ENCODE peak calls at places on chromosomes 16 and 17, in eight cellular contexts. L is coronary artery, T is A549, G is psoas muscle, I is GM23248, N is lower lobe of right lung, E is ovary, C is uterus. X is an unnamed sample.

GRCh38 chr16:84585886-84586285 is 32.0 kb downstream of the COTL1 start:
- DNase-seq in L (no peak), T (peak; percentile 40), G (no peak), I (no peak), N (no peak), E (no peak), C (no peak), X (no peak)

GRCh38 chr17:50274142-50274944 is at the start of gene TMEM92:
- DNase-seq in L (no peak), T (peak; percentile 86), G (no peak), I (peak; percentile 45), N (peak; percentile 82), E (no peak), C (peak; percentile 65), X (no peak)

GRCh38 chr16:58578642-58579041 is 51.0 kb downstream of the CNOT1 start:
- DNase-seq in L (no peak), T (no peak), G (no peak), I (no peak), N (no peak), E (no peak), C (no peak), X (no peak)

GRCh38 chr16:5604770-5605169 is 507.2 kb upstream of the EEF2KMT start:
- DNase-seq in L (no peak), T (peak; percentile 18), G (no peak), I (no peak), N (no peak), E (no peak), C (no peak), X (no peak)

GRCh38 chr16:83887088-83887487 is 11.8 kb upstream of the MLYCD start:
- DNase-seq in L (no peak), T (peak; percentile 46), G (no peak), I (peak; percentile 61), N (no peak), E (no peak), C (no peak), X (no peak)

GRCh38 chr16:84495506-84495905 is 9.0 kb downstream of the MEAK7 start:
- DNase-seq in L (peak; percentile 24), T (no peak), G (no peak), I (no peak), N (no peak), E (no peak), C (no peak), X (no peak)

GRCh38 chr17:32625971-32626370 is 139.2 kb downstream of the CDK5R1 start:
- DNase-seq in L (no peak), T (no peak), G (no peak), I (no peak), N (no peak), E (no peak), C (no peak), X (no peak)

GRCh38 chr17:63961355-63962207 is 11.1 kb downstream of the SCN4A start:
- DNase-seq in L (peak; percentile 85), T (peak; percentile 83), G (peak; percentile 83), I (peak; percentile 85), N (peak; percentile 73), E (peak; percentile 78), C (peak; percentile 44), X (no peak)

GRCh38 chr16:84449156-84450140 is 55.0 kb downstream of the MEAK7 start:
- DNase-seq in L (peak; percentile 57), T (no peak), G (no peak), I (no peak), N (peak; percentile 55), E (no peak), C (no peak), X (no peak)

GRCh38 chr17:51540151-51540550 is 279.8 kb downstream of the UTP18 start:
- DNase-seq in L (no peak), T (no peak), G (no peak), I (no peak), N (no peak), E (no peak), C (no peak), X (no peak)

GRCh38 chr17:82246365-82247174 is 17.7 kb downstream of the SLC16A3 start:
- DNase-seq in L (peak; percentile 74), T (peak; percentile 92), G (peak; percentile 69), I (peak; percentile 83), N (peak; percentile 45), E (peak; percentile 67), C (peak; percentile 57), X (no peak)

GRCh38 chr17:61799812-61800484 is 63.4 kb downstream of the BRIP1 start:
- DNase-seq in L (no peak), T (no peak), G (no peak), I (no peak), N (no peak), E (no peak), C (no peak), X (no peak)

GRCh38 chr16:56451753-56452689 is 667 bp downstream of the OGFOD1 start:
- DNase-seq in L (peak; percentile 80), T (peak; percentile 35), G (peak; percentile 38), I (peak; percentile 82), N (no peak), E (no peak), C (no peak), X (peak; percentile 13)

GRCh38 chr17:65657251-65657828 is 95.9 kb upstream of the AXIN2 start:
- DNase-seq in L (no peak), T (no peak), G (no peak), I (no peak), N (no peak), E (no peak), C (no peak), X (no peak)

GRCh38 chr17:43579570-43580140 is 33.5 kb upstream of the ETV4 start:
- DNase-seq in L (no peak), T (peak; percentile 43), G (no peak), I (peak; percentile 83), N (no peak), E (no peak), C (no peak), X (no peak)

GRCh38 chr17:4497101-4497824 is 1.4 kb upstream of the SPNS2 start:
- DNase-seq in L (no peak), T (peak; percentile 40), G (no peak), I (peak; percentile 42), N (no peak), E (no peak), C (no peak), X (peak; percentile 88)

GRCh38 chr17:10226930-10227695 is 28.7 kb upstream of the GAS7 start:
- DNase-seq in L (no peak), T (peak; percentile 57), G (no peak), I (peak; percentile 48), N (peak; percentile 67), E (no peak), C (peak; percentile 24), X (no peak)

GRCh38 chr16:68285683-68286082 is 21.4 kb downstream of the SLC7A6 start:
- DNase-seq in L (no peak), T (no peak), G (no peak), I (no peak), N (no peak), E (no peak), C (no peak), X (no peak)

GRCh38 chr16:68284847-68285246 is 20.5 kb downstream of the SLC7A6 start:
- DNase-seq in L (no peak), T (no peak), G (no peak), I (no peak), N (no peak), E (no peak), C (no peak), X (no peak)

GRCh38 chr16:68283346-68283745 is 19.0 kb downstream of the SLC7A6 start:
- DNase-seq in L (no peak), T (no peak), G (no peak), I (no peak), N (no peak), E (no peak), C (no peak), X (no peak)

GRCh38 chr16:68282064-68282452 is 17.7 kb downstream of the SLC7A6 start:
- DNase-seq in L (no peak), T (no peak), G (no peak), I (no peak), N (no peak), E (no peak), C (no peak), X (no peak)

DNA sequence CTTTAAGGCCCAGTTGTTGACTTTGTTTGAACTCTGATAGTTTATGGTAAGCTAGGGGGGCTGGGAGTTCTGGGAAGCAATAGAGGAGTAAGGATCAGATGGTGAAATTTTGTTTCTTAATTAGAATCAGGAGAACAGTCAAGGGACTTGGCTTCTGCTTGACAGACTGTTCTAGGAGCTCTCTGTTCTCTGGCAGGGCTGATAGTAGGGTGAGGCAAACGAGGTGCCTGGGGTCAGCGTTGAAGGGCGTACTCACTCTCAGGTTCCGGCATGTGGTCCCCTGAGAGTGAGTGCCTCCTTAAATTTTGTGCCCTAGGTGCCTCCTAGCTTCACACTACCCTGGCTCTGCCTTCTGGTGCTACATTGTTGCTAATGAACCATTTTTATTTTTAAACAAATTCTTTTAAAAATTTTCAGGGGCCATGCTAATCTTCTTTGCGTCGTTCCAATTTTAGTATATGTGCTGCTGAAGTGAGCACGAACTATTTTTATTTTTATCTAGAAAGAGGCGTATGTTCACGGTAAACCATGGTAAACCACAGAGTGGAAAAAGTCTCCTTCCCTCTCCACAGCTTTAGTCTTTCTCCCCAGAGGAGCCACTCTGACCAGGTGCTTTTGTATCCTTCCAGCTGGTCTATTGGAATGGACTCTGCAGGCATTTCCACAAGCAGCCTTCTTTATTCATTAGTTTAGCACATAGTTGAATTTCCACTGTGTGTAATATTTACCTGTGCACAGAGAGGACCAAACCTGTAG is 19.7 kb downstream of the SLC7A6 start:
- DNase-seq in L (no peak), T (no peak), G (peak; percentile 56), I (no peak), N (no peak), E (no peak), C (no peak), X (no peak)
- H3K4me3 ChIP-seq in L (no peak overlapping the region), T (no peak overlapping the region), G (peak overlapping the region; percentile 41), I (no peak overlapping the region), N (no peak overlapping the region), E (no peak overlapping the region), C (no peak overlapping the region), X (no peak overlapping the region)

DNA sequence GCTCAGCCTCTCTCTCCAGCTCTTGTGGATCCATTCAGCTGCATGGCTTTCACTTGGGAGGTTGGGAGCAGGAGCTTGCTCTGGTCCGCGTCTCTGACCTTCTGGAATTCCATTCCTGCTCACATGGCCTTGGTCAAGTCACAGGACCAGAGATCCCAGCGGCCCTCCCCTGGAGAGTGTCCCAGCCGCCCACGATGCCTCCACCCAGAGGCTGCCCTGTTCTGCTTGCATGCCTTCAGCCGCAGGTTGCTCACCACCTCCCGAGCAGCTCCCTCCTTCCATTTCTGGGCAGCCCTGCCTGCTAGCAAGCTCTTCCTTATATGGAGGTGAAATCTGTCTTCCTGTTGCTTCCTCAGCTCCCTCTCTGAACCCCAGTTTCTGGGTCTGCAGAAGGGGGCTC is 32.6 kb downstream of the RAI1 start:
- DNase-seq in L (no peak), T (no peak), G (no peak), I (peak; percentile 88), N (peak; percentile 66), E (no peak), C (no peak), X (peak; percentile 76)
- H3K4me3 ChIP-seq in L (peak overlapping the region; percentile 3), T (no peak overlapping the region), G (no peak overlapping the region), I (no peak overlapping the region), N (no peak overlapping the region), E (peak overlapping the region; percentile 3), C (no peak overlapping the region), X (no peak overlapping the region)

GRCh38 chr17:56489980-56490379 is 103.5 kb upstream of the NOG start:
- DNase-seq in L (no peak), T (no peak), G (no peak), I (no peak), N (no peak), E (no peak), C (no peak), X (no peak)
- H3K4me3 ChIP-seq in L (no peak overlapping the region), T (no peak overlapping the region), G (no peak overlapping the region), I (no peak overlapping the region), N (no peak overlapping the region), E (no peak overlapping the region), C (no peak overlapping the region), X (no peak overlapping the region)

GRCh38 chr16:1610071-1610840 is 1.6 kb downstream of the IFT140 start:
- DNase-seq in L (peak; percentile 92), T (peak; percentile 81), G (peak; percentile 91), I (peak; percentile 96), N (peak; percentile 91), E (peak; percentile 90), C (peak; percentile 85), X (peak; percentile 37)
- H3K4me3 ChIP-seq in L (peak overlapping the region; percentile 84), T (peak overlapping the region; percentile 63), G (peak overlapping the region; percentile 94), I (peak overlapping the region; percentile 82), N (peak overlapping the region; percentile 92), E (peak overlapping the region; percentile 57), C (peak overlapping the region; percentile 87), X (peak overlapping the region; percentile 71)